ENCODE peak calls at places on chromosomes 3 and 15, in four cellular contexts. G is pancreas; K is CD4-positive, alpha-beta T cell; P is stomach. B is an unnamed sample.

GRCh38 chr3:13238687-13239466 is 165.6 kb upstream of the IQSEC1 start:
- DNase-seq in G (no peak), K (no peak), P (no peak), B (no peak)

GRCh38 chr3:17243616-17244015 is 358.9 kb downstream of the PLCL2 start:
- DNase-seq in G (no peak), K (no peak), P (no peak), B (no peak)

GRCh38 chr15:55407631-55407948 is 569 bp downstream of the CCPG1 start:
- DNase-seq in G (no peak), K (no peak), P (no peak), B (no peak)

GRCh38 chr3:43792904-43793303 is 102.2 kb downstream of the ABHD5 start:
- DNase-seq in G (no peak), K (no peak), P (no peak), B (no peak)

GRCh38 chr15:25527118-25527517 is 88.3 kb upstream of the UBE3A start:
- DNase-seq in G (no peak), K (no peak), P (no peak), B (no peak)

GRCh38 chr3:134677987-134678308 is 27.1 kb upstream of the KY start:
- DNase-seq in G (no peak), K (no peak), P (no peak), B (no peak)

GRCh38 chr3:67415504-67415903 is 238.9 kb downstream of the SUCLG2 start:
- DNase-seq in G (no peak), K (no peak), P (no peak), B (no peak)

GRCh38 chr3:24595801-24596200 is 101.2 kb upstream of the THRB start:
- DNase-seq in G (no peak), K (no peak), P (no peak), B (no peak)

GRCh38 chr3:23201154-23201838 is 1.8 kb upstream of the UBE2E2 start:
- DNase-seq in G (no peak), K (no peak), P (no peak), B (no peak)

GRCh38 chr3:36633060-36633459 is 131.3 kb downstream of the DCLK3 start:
- DNase-seq in G (no peak), K (no peak), P (no peak), B (no peak)

GRCh38 chr15:48486228-48486627 is 155.0 kb downstream of the DUT start:
- DNase-seq in G (no peak), K (no peak), P (no peak), B (no peak)

GRCh38 chr3:39671116-39671515 is 138.3 kb upstream of the MYRIP start:
- DNase-seq in G (no peak), K (no peak), P (no peak), B (no peak)

GRCh38 chr3:62149962-62150361 is 223.4 kb downstream of the FEZF2 start:
- DNase-seq in G (no peak), K (no peak), P (no peak), B (no peak)

GRCh38 chr15:72141171-72142084 is 23.2 kb downstream of the SENP8 start:
- DNase-seq in G (no peak), K (no peak), P (no peak), B (no peak)

GRCh38 chr15:40474581-40474980 is 3.8 kb downstream of the CHST14 start:
- DNase-seq in G (no peak), K (no peak), P (no peak), B (no peak)

GRCh38 chr15:90205886-90206285 is 4.8 kb downstream of the SEMA4B start:
- DNase-seq in G (no peak), K (no peak), P (no peak), B (no peak)

GRCh38 chr3:129934234-129935123 is 40.0 kb upstream of the TRH start:
- DNase-seq in G (no peak), K (no peak), P (no peak), B (no peak)

GRCh38 chr15:60255390-60255789 is 142.4 kb downstream of the ANXA2 start:
- DNase-seq in G (no peak), K (no peak), P (no peak), B (peak; percentile 73)

GRCh38 chr3:140602781-140603180 is 75.1 kb upstream of the TRIM42 start:
- DNase-seq in G (no peak), K (no peak), P (no peak), B (no peak)

GRCh38 chr3:123636431-123636841 is 51.6 kb upstream of the HACD2 start:
- DNase-seq in G (peak; percentile 92), K (no peak), P (no peak), B (no peak)

GRCh38 chr3:112129925-112130637 is 3.0 kb downstream of the GCSAM start:
- DNase-seq in G (no peak), K (no peak), P (no peak), B (no peak)

GRCh38 chr3:52820741-52821140 is 9.7 kb downstream of the ITIH4 start:
- DNase-seq in G (no peak), K (no peak), P (no peak), B (no peak)

GRCh38 chr3:33791477-33792166 is 6.8 kb upstream of the PDCD6IP start:
- DNase-seq in G (no peak), K (peak; percentile 11), P (no peak), B (no peak)

GRCh38 chr3:127670229-127670559 is 2.6 kb upstream of the ABTB1 start:
- DNase-seq in G (no peak), K (no peak), P (no peak), B (no peak)

GRCh38 chr15:92796163-92796611 is 103.9 kb upstream of the CHD2 start:
- DNase-seq in G (no peak), K (no peak), P (no peak), B (no peak)

GRCh38 chr15:66760968-66761722 is 59.1 kb downstream of the SMAD6 start:
- DNase-seq in G (no peak), K (no peak), P (no peak), B (no peak)

GRCh38 chr3:45992820-45993219 is 2.8 kb downstream of the FYCO1 start:
- DNase-seq in G (no peak), K (no peak), P (no peak), B (no peak)

GRCh38 chr3:15728766-15729165 is 69.0 kb downstream of the ANKRD28 start:
- DNase-seq in G (no peak), K (no peak), P (no peak), B (no peak)

GRCh38 chr15:38042707-38043445 is 108.4 kb downstream of the TMCO5A start:
- DNase-seq in G (no peak), K (no peak), P (no peak), B (no peak)

GRCh38 chr15:40379853-40380252 is 2.7 kb upstream of the KNSTRN start:
- DNase-seq in G (no peak), K (no peak), P (peak; percentile 62), B (no peak)

GRCh38 chr15:31488437-31489204 is 162.0 kb downstream of the KLF13 start:
- DNase-seq in G (peak; percentile 44), K (no peak), P (peak; percentile 82), B (peak; percentile 44)

GRCh38 chr3:173584834-173585831 is 187.6 kb downstream of the NLGN1 start:
- DNase-seq in G (peak; percentile 18), K (no peak), P (no peak), B (peak; percentile 10)

GRCh38 chr3:111619833-111620232 is 24.7 kb upstream of the ZBED2 start:
- DNase-seq in G (no peak), K (no peak), P (no peak), B (no peak)

GRCh38 chr3:125357032-125357658 is 18.0 kb downstream of the ZNF148 start:
- DNase-seq in G (peak; percentile 45), K (peak; percentile 74), P (peak; percentile 33), B (peak; percentile 53)

GRCh38 chr3:186772886-186773417 is 10.4 kb upstream of the EIF4A2 start:
- DNase-seq in G (peak; percentile 36), K (peak; percentile 27), P (peak; percentile 60), B (peak; percentile 29)

GRCh38 chr15:77840962-77841361 is 208.2 kb upstream of the LINGO1 start:
- DNase-seq in G (no peak), K (no peak), P (no peak), B (no peak)

DNA sequence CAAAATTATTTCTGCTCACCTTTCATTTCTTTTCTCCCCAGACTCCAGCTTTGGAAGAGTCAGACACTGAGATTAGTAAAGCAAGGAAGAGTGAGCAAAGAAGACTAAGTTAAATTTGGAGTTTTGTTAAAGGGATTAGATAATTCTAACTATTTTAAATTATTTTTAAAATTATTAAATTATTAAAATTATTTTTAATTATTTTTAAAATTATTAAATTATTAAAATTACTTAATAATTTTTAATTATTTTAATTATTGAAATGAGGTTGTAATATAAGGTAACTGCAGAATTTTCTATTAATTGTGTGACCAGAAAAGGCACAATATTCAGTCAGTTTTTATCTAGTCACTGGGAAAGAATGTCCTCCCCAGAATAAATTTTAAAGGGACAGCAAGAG is 185.0 kb upstream of the EOMES start:
- DNase-seq in G (no peak), K (no peak), P (no peak), B (no peak)
- H3K27ac ChIP-seq in G (no peak overlapping the region), K (no peak overlapping the region), P (no peak overlapping the region), B (no peak overlapping the region)

DNA sequence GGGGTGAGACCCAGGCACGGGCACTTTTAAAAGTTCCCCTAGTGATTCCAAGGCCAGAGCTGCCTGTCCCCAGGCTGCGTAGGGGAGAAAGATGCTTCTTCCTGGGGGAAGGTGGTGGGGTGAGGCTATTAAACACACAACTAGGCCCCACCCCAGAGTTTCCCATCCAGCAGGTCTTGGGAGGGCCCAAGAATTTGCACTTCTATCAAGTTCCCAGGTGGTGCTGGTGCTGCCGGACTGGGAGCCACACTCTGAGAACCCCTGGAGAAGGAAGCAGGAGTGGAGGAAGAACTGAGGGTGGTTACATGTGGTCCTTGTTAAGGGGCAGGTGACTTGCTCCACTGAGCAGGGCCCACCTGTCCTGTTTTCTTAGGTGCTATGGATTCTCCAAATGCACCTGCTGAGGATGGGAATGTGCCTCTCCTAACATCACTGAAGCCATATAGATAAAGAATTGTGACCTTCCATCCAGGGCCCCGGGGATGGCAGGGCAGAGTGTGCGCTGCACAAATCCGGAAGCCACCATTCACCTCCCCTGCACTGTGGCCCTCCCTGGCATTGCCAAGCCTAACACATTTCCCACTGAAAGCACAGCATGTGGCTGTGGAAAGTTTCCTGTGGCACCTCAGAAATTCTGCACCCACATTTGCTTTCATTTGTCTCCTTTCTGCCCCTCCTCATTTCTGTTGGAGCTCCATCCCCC is 111.5 kb upstream of the MEF2A start:
- DNase-seq in G (no peak), K (no peak), P (peak; percentile 25), B (no peak)
- H3K27ac ChIP-seq in G (no peak overlapping the region), K (no peak overlapping the region), P (peak overlapping the region; percentile 87), B (peak overlapping the region; percentile 67)

GRCh38 chr3:121545049-121545563 is 682 bp downstream of the POLQ start:
- DNase-seq in G (no peak), K (no peak), P (no peak), B (no peak)

GRCh38 chr3:121545564-121546455 is at the start of gene POLQ:
- DNase-seq in G (peak; percentile 84), K (peak; percentile 87), P (peak; percentile 91), B (peak; percentile 90)

DNA sequence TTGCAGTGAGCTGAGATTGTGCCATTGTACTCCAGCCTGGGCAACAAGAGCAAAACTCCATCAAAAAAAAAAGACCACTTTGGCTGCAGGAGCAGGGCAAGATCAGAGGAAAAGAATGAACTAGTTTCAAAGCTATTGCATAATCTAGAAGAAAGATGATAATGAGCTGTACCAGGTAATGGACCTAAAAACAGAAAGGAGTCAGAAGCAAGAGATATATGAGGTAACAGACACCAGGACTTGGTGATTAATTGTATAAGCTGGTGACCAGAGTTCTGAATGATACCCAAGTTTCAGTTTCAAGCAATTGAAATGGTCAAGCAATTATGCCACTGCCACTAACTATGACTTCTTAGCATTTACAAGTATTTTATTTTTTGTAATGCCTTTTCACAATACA is 2.9 kb downstream of the POLQ start:
- DNase-seq in G (no peak), K (no peak), P (no peak), B (no peak)
- H3K27ac ChIP-seq in G (no peak overlapping the region), K (no peak overlapping the region), P (no peak overlapping the region), B (no peak overlapping the region)

GRCh38 chr15:99122831-99123705 is 18.2 kb downstream of the SYNM start:
- DNase-seq in G (no peak), K (no peak), P (no peak), B (no peak)
- H3K27ac ChIP-seq in G (peak overlapping the region; percentile 42), K (no peak overlapping the region), P (peak overlapping the region; percentile 87), B (peak overlapping the region; percentile 77)